ENCODE peak calls at places on chromosomes 16 and 17, in six cellular contexts. Q, S, N, E, P and H are unnamed samples.

GRCh38 chr16:11857161-11857560 is 5.8 kb upstream of the RSL1D1 start:
- DNase-seq in Q (peak), N (no peak), P (no peak), E (no peak), S (no peak), H (no peak)

GRCh38 chr16:27685802-27686201 is 135.9 kb downstream of the KATNIP start:
- DNase-seq in N (no peak), Q (peak), P (no peak), E (no peak), S (no peak), H (peak)

GRCh38 chr16:81956213-81956948 is 54.9 kb downstream of the SDR42E1 start:
- DNase-seq in P (no peak), E (no peak), N (no peak), Q (peak), S (no peak), H (no peak)

GRCh38 chr17:20083460-20083859 is 74.3 kb downstream of the SPECC1 start:
- DNase-seq in N (no peak), P (no peak), S (no peak), E (no peak), Q (peak), H (no peak)

GRCh38 chr17:65678534-65678933 is 117.1 kb upstream of the AXIN2 start:
- DNase-seq in P (no peak), N (peak), S (no peak), Q (peak), E (no peak), H (no peak)

GRCh38 chr16:23979426-23979825 is 143.6 kb downstream of the PRKCB start:
- DNase-seq in E (no peak), Q (no peak), S (no peak), N (no peak), P (no peak), H (no peak)

GRCh38 chr16:457732-458400 is 32.4 kb downstream of the RAB11FIP3 start:
- DNase-seq in S (no peak), E (no peak), Q (no peak), P (no peak), N (no peak), H (no peak)

GRCh38 chr16:50251375-50252081 is 14.8 kb upstream of the ADCY7 start:
- DNase-seq in S (no peak), P (no peak), Q (peak), E (no peak), N (no peak), H (no peak)

GRCh38 chr16:65641693-65642289 is 519.9 kb upstream of the CDH11 start:
- DNase-seq in P (no peak), S (no peak), Q (no peak), N (no peak), E (no peak), H (no peak)

GRCh38 chr16:24775455-24775854 is 46.0 kb downstream of the TNRC6A start:
- DNase-seq in Q (peak), N (no peak), S (no peak), E (no peak), P (no peak), H (no peak)

GRCh38 chr16:87661561-87661960 is 59.3 kb downstream of the JPH3 start:
- DNase-seq in E (no peak), Q (peak), P (no peak), N (no peak), S (no peak), H (no peak)

GRCh38 chr17:28871056-28871579 is 16.3 kb downstream of the ERAL1 start:
- DNase-seq in S (peak), Q (peak), E (no peak), N (no peak), P (peak), H (no peak)